ENCODE peak calls at places on chromosomes 2 and 18, in nine cellular contexts. J, D, G, E, L, U, X, K and F are unnamed samples.

GRCh38 chr2:238929242-238930081 is 81.6 kb downstream of the TWIST2 start:
- DNase-seq in J (no peak), D (no peak), G (no peak), E (peak; percentile 86), L (peak; percentile 31), U (no peak), X (peak; percentile 99), K (no peak), F (no peak)

GRCh38 chr18:66043009-66043408 is 292.2 kb downstream of the CDH7 start:
- DNase-seq in J (no peak), D (no peak), G (no peak), E (no peak), L (no peak), U (no peak), X (no peak), K (no peak), F (no peak)

GRCh38 chr18:46718501-46719341 is 38.1 kb downstream of the ST8SIA5 start:
- DNase-seq in J (no peak), D (no peak), G (no peak), E (no peak), L (no peak), U (no peak), X (peak; percentile 74), K (no peak), F (no peak)

GRCh38 chr2:11186145-11186544 is 30.9 kb downstream of the SLC66A3 start:
- DNase-seq in J (no peak), D (no peak), G (no peak), E (no peak), L (no peak), U (no peak), X (no peak), K (no peak), F (no peak)

GRCh38 chr2:129604560-129604959 is 374.9 kb upstream of the RAB6C start:
- DNase-seq in J (no peak), D (no peak), G (no peak), E (no peak), L (no peak), U (no peak), X (no peak), K (no peak), F (no peak)

GRCh38 chr18:31070206-31070605 is 27.7 kb upstream of the DSC3 start:
- DNase-seq in J (no peak), D (no peak), G (no peak), E (no peak), L (no peak), U (no peak), X (no peak), K (no peak), F (no peak)

GRCh38 chr2:110993557-110994231 is 127.0 kb upstream of the BCL2L11 start:
- DNase-seq in J (no peak), D (no peak), G (peak; percentile 13), E (no peak), L (no peak), U (no peak), X (no peak), K (no peak), F (no peak)

GRCh38 chr2:219073413-219074129 is 12.8 kb upstream of the IHH start:
- DNase-seq in J (no peak), D (no peak), G (peak; percentile 48), E (no peak), L (no peak), U (no peak), X (peak; percentile 69), K (peak; percentile 70), F (no peak)

GRCh38 chr2:240308111-240308651 is 127.3 kb upstream of the GPC1 start:
- DNase-seq in J (no peak), D (no peak), G (no peak), E (no peak), L (no peak), U (no peak), X (no peak), K (no peak), F (no peak)

GRCh38 chr18:12963069-12963468 is 15.3 kb downstream of the SEH1L start:
- DNase-seq in J (no peak), D (no peak), G (no peak), E (no peak), L (no peak), U (no peak), X (no peak), K (no peak), F (no peak)

GRCh38 chr2:55627915-55628314 is 10.5 kb upstream of the PPP4R3B start:
- DNase-seq in J (no peak), D (no peak), G (no peak), E (no peak), L (no peak), U (no peak), X (no peak), K (no peak), F (no peak)

GRCh38 chr2:109377976-109378375 is 235.8 kb downstream of the SEPTIN10 start:
- DNase-seq in J (no peak), D (no peak), G (no peak), E (peak; percentile 28), L (no peak), U (no peak), X (no peak), K (no peak), F (no peak)

GRCh38 chr2:48651127-48651526 is 33.5 kb downstream of the GTF2A1L start:
- DNase-seq in J (no peak), D (no peak), G (no peak), E (no peak), L (no peak), U (no peak), X (peak; percentile 31), K (no peak), F (no peak)

GRCh38 chr2:36329746-36330145 is 25.8 kb upstream of the CRIM1 start:
- DNase-seq in J (no peak), D (no peak), G (no peak), E (no peak), L (no peak), U (no peak), X (peak; percentile 40), K (no peak), F (no peak)

GRCh38 chr2:236107536-236107935 is 60.6 kb downstream of the GBX2 start:
- DNase-seq in J (no peak), D (no peak), G (no peak), E (no peak), L (no peak), U (no peak), X (no peak), K (no peak), F (no peak)

GRCh38 chr18:47063070-47063469 is 27.6 kb upstream of the ELOA2 start:
- DNase-seq in J (no peak), D (no peak), G (no peak), E (no peak), L (no peak), U (no peak), X (no peak), K (no peak), F (no peak)